ENCODE peak calls at places on chromosomes 6 and 20, in nine cellular contexts. One of them, this sample, is unnamed.

GRCh38 chr20:61454053-61454452 is 202.0 kb downstream of the CDH4 start:
- DNase-seq in hepatocyte: no peak
- DNase-seq in GM23248: no peak
- DNase-seq in PC-3: no peak
- DNase-seq in GM23338: no peak
- DNase-seq in HCT116: no peak
- DNase-seq in SK-N-SH: no peak
- DNase-seq in MM.1S: no peak
- DNase-seq in neural progenitor cell: no peak
- DNase-seq in this sample: no peak

GRCh38 chr20:10783660-10784336 is 110.0 kb upstream of the JAG1 start:
- DNase-seq in hepatocyte: peak; percentile 47
- DNase-seq in GM23248: no peak
- DNase-seq in PC-3: no peak
- DNase-seq in GM23338: peak; percentile 62
- DNase-seq in HCT116: no peak
- DNase-seq in SK-N-SH: no peak
- DNase-seq in MM.1S: no peak
- DNase-seq in neural progenitor cell: no peak
- DNase-seq in this sample: no peak

GRCh38 chr6:137638926-137639706 is 144.9 kb upstream of the OLIG3 start:
- DNase-seq in hepatocyte: no peak
- DNase-seq in GM23248: no peak
- DNase-seq in PC-3: no peak
- DNase-seq in GM23338: no peak
- DNase-seq in HCT116: no peak
- DNase-seq in SK-N-SH: no peak
- DNase-seq in MM.1S: peak; percentile 26
- DNase-seq in neural progenitor cell: no peak
- DNase-seq in this sample: no peak

GRCh38 chr6:79810153-79810806 is 137.1 kb downstream of the ELOVL4 start:
- DNase-seq in hepatocyte: no peak
- DNase-seq in GM23248: no peak
- DNase-seq in PC-3: no peak
- DNase-seq in GM23338: peak; percentile 27
- DNase-seq in HCT116: no peak
- DNase-seq in SK-N-SH: peak; percentile 59
- DNase-seq in MM.1S: no peak
- DNase-seq in neural progenitor cell: peak; percentile 92
- DNase-seq in this sample: no peak

GRCh38 chr20:44218441-44218840 is 7.9 kb upstream of the OSER1 start:
- DNase-seq in hepatocyte: no peak
- DNase-seq in GM23248: no peak
- DNase-seq in PC-3: no peak
- DNase-seq in GM23338: no peak
- DNase-seq in HCT116: no peak
- DNase-seq in SK-N-SH: no peak
- DNase-seq in MM.1S: no peak
- DNase-seq in neural progenitor cell: no peak
- DNase-seq in this sample: no peak

GRCh38 chr6:48567016-48567415 is 456.0 kb upstream of the PTCHD4 start:
- DNase-seq in hepatocyte: no peak
- DNase-seq in GM23248: no peak
- DNase-seq in PC-3: peak; percentile 59
- DNase-seq in GM23338: peak; percentile 35
- DNase-seq in HCT116: no peak
- DNase-seq in SK-N-SH: no peak
- DNase-seq in MM.1S: no peak
- DNase-seq in neural progenitor cell: peak; percentile 5
- DNase-seq in this sample: no peak

GRCh38 chr6:76174722-76175121 is 102.3 kb upstream of the IMPG1 start:
- DNase-seq in hepatocyte: no peak
- DNase-seq in GM23248: no peak
- DNase-seq in PC-3: no peak
- DNase-seq in GM23338: no peak
- DNase-seq in HCT116: no peak
- DNase-seq in SK-N-SH: no peak
- DNase-seq in MM.1S: no peak
- DNase-seq in neural progenitor cell: no peak
- DNase-seq in this sample: no peak

GRCh38 chr6:78583079-78583478 is 284.3 kb upstream of the IRAK1BP1 start:
- DNase-seq in hepatocyte: no peak
- DNase-seq in GM23248: no peak
- DNase-seq in PC-3: no peak
- DNase-seq in GM23338: no peak
- DNase-seq in HCT116: no peak
- DNase-seq in SK-N-SH: no peak
- DNase-seq in MM.1S: no peak
- DNase-seq in neural progenitor cell: no peak
- DNase-seq in this sample: no peak

GRCh38 chr6:82251942-82252341 is 4.4 kb upstream of the IBTK start:
- DNase-seq in hepatocyte: peak; percentile 66
- DNase-seq in GM23248: peak; percentile 65
- DNase-seq in PC-3: peak; percentile 71
- DNase-seq in GM23338: peak; percentile 69
- DNase-seq in HCT116: peak; percentile 37
- DNase-seq in SK-N-SH: peak; percentile 48
- DNase-seq in MM.1S: peak; percentile 42
- DNase-seq in neural progenitor cell: peak; percentile 70
- DNase-seq in this sample: peak; percentile 48

GRCh38 chr6:134402372-134402984 is 84.6 kb upstream of the SGK1 start:
- DNase-seq in hepatocyte: no peak
- DNase-seq in GM23248: peak; percentile 14
- DNase-seq in PC-3: no peak
- DNase-seq in GM23338: no peak
- DNase-seq in HCT116: no peak
- DNase-seq in SK-N-SH: no peak
- DNase-seq in MM.1S: no peak
- DNase-seq in neural progenitor cell: no peak
- DNase-seq in this sample: no peak

GRCh38 chr6:50143011-50143719 is 93.4 kb upstream of the DEFB112 start:
- DNase-seq in hepatocyte: no peak
- DNase-seq in GM23248: no peak
- DNase-seq in PC-3: peak; percentile 27
- DNase-seq in GM23338: no peak
- DNase-seq in HCT116: no peak
- DNase-seq in SK-N-SH: no peak
- DNase-seq in MM.1S: no peak
- DNase-seq in neural progenitor cell: no peak
- DNase-seq in this sample: no peak

GRCh38 chr6:126919947-126920346 is 198.5 kb upstream of the RSPO3 start:
- DNase-seq in hepatocyte: peak; percentile 71
- DNase-seq in GM23248: peak; percentile 98
- DNase-seq in PC-3: peak; percentile 47
- DNase-seq in GM23338: no peak
- DNase-seq in HCT116: no peak
- DNase-seq in SK-N-SH: no peak
- DNase-seq in MM.1S: no peak
- DNase-seq in neural progenitor cell: no peak
- DNase-seq in this sample: no peak

GRCh38 chr6:33585403-33586107 is 5.5 kb upstream of the BAK1 start:
- DNase-seq in hepatocyte: peak; percentile 88
- DNase-seq in GM23248: peak; percentile 76
- DNase-seq in PC-3: peak; percentile 89
- DNase-seq in GM23338: peak; percentile 87
- DNase-seq in HCT116: peak; percentile 62
- DNase-seq in SK-N-SH: peak; percentile 89
- DNase-seq in MM.1S: peak; percentile 75
- DNase-seq in neural progenitor cell: peak; percentile 77
- DNase-seq in this sample: peak; percentile 93

GRCh38 chr6:160141001-160141726 is 19.5 kb downstream of the SLC22A1 start:
- DNase-seq in hepatocyte: peak; percentile 61
- DNase-seq in GM23248: peak; percentile 69
- DNase-seq in PC-3: peak; percentile 71
- DNase-seq in GM23338: no peak
- DNase-seq in HCT116: no peak
- DNase-seq in SK-N-SH: no peak
- DNase-seq in MM.1S: no peak
- DNase-seq in neural progenitor cell: no peak
- DNase-seq in this sample: no peak

GRCh38 chr20:62921119-62921687 is 5.1 kb downstream of the DIDO1 start:
- DNase-seq in hepatocyte: peak; percentile 85
- DNase-seq in GM23248: peak; percentile 85
- DNase-seq in PC-3: peak; percentile 63
- DNase-seq in GM23338: peak; percentile 90
- DNase-seq in HCT116: peak; percentile 49
- DNase-seq in SK-N-SH: peak; percentile 81
- DNase-seq in MM.1S: peak; percentile 16
- DNase-seq in neural progenitor cell: peak; percentile 85
- DNase-seq in this sample: peak; percentile 64

GRCh38 chr20:15236812-15237211 is 899.4 kb upstream of the FLRT3 start:
- DNase-seq in hepatocyte: peak; percentile 53
- DNase-seq in GM23248: peak; percentile 71
- DNase-seq in PC-3: peak; percentile 87
- DNase-seq in GM23338: peak; percentile 76
- DNase-seq in HCT116: peak; percentile 45
- DNase-seq in SK-N-SH: peak; percentile 35
- DNase-seq in MM.1S: peak; percentile 43
- DNase-seq in neural progenitor cell: peak; percentile 70
- DNase-seq in this sample: peak; percentile 4

GRCh38 chr6:152595507-152595906 is 41.7 kb downstream of the SYNE1 start:
- DNase-seq in hepatocyte: peak; percentile 21
- DNase-seq in GM23248: peak; percentile 28
- DNase-seq in PC-3: peak; percentile 23
- DNase-seq in GM23338: peak; percentile 51
- DNase-seq in HCT116: no peak
- DNase-seq in SK-N-SH: no peak
- DNase-seq in MM.1S: no peak
- DNase-seq in neural progenitor cell: peak; percentile 6
- DNase-seq in this sample: peak; percentile 8

DNA sequence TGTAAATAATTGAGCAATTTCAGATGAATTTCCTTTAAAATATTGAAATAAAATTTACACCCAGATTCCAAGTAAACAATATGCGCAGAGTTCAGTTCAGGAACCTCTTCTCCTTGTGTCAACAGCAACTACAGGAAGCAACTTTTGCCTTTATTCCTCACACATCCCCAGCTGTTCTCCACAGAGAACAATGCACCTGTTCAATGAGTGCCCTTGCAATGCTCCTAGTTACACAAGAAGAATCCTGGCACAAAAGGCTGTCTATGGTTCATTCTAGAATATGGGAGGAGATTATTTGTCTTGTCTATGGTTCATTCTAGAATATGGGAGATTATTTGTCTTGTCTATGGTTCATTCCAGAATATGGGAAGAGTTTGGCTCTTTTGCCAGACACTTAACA is 454.9 kb downstream of the BTBD3 start:
- DNase-seq in hepatocyte: no peak
- DNase-seq in GM23248: no peak
- DNase-seq in PC-3: no peak
- DNase-seq in GM23338: no peak
- DNase-seq in HCT116: no peak
- DNase-seq in SK-N-SH: no peak
- DNase-seq in MM.1S: no peak
- DNase-seq in neural progenitor cell: no peak
- DNase-seq in this sample: no peak
- TF ChIP-seq EZH2phosphoT487 in hepatocyte: no peak
- TF ChIP-seq EZH2phosphoT487 in GM23248: no peak
- TF ChIP-seq EZH2phosphoT487 in PC-3: no peak
- TF ChIP-seq EZH2phosphoT487 in GM23338: no peak
- TF ChIP-seq EZH2phosphoT487 in HCT116: no peak
- TF ChIP-seq EZH2phosphoT487 in SK-N-SH: no peak
- TF ChIP-seq EZH2phosphoT487 in MM.1S: no peak
- TF ChIP-seq EZH2phosphoT487 in neural progenitor cell: no peak
- TF ChIP-seq EZH2phosphoT487 in this sample: no peak

GRCh38 chr6:121608270-121608669 is 172.8 kb downstream of the GJA1 start:
- DNase-seq in hepatocyte: no peak
- DNase-seq in GM23248: peak; percentile 33
- DNase-seq in PC-3: no peak
- DNase-seq in GM23338: no peak
- DNase-seq in HCT116: no peak
- DNase-seq in SK-N-SH: no peak
- DNase-seq in MM.1S: no peak
- DNase-seq in neural progenitor cell: no peak
- DNase-seq in this sample: no peak
- H2AFZ ChIP-seq in hepatocyte: no peak overlapping the region
- H2AFZ ChIP-seq in GM23248: no peak overlapping the region
- H2AFZ ChIP-seq in PC-3: no peak overlapping the region
- H2AFZ ChIP-seq in GM23338: no peak overlapping the region
- H2AFZ ChIP-seq in HCT116: no peak overlapping the region
- H2AFZ ChIP-seq in SK-N-SH: no peak overlapping the region
- H2AFZ ChIP-seq in MM.1S: no peak overlapping the region
- H2AFZ ChIP-seq in neural progenitor cell: no peak overlapping the region
- H2AFZ ChIP-seq in this sample: no peak overlapping the region

GRCh38 chr6:124964764-124965105 is 2.5 kb downstream of the RNF217 start:
- DNase-seq in hepatocyte: no peak
- DNase-seq in GM23248: peak; percentile 37
- DNase-seq in PC-3: peak; percentile 23
- DNase-seq in GM23338: peak; percentile 30
- DNase-seq in HCT116: no peak
- DNase-seq in SK-N-SH: no peak
- DNase-seq in MM.1S: no peak
- DNase-seq in neural progenitor cell: no peak
- DNase-seq in this sample: no peak
- H3K27ac ChIP-seq in hepatocyte: peak overlapping the region; percentile 81
- H3K27ac ChIP-seq in GM23248: peak overlapping the region; percentile 74
- H3K27ac ChIP-seq in PC-3: no peak overlapping the region
- H3K27ac ChIP-seq in GM23338: no peak overlapping the region
- H3K27ac ChIP-seq in HCT116: no peak overlapping the region
- H3K27ac ChIP-seq in SK-N-SH: no peak overlapping the region
- H3K27ac ChIP-seq in MM.1S: no peak overlapping the region
- H3K27ac ChIP-seq in neural progenitor cell: no peak overlapping the region
- H3K27ac ChIP-seq in this sample: no peak overlapping the region

DNA sequence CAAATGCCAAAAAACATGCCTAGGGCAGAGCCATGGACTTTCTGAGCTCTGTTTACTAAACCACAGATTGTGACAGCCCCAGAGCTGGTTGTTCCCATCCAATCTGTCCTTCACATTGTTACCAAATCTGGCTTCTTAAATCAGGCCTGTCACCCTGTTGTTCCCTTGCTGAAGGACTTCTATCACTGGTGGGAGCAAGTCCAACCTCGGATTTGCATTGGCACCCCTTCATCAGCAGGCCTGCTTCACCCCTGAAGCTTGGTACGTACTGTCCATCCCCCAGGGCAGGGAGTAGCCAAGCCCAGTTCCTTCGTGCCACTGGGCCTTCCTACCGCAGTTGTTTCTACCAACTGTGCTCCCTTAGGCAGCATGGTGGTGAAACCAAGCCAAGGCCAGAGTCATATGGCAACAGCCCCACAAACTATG is 357.3 kb upstream of the JARID2 start:
- DNase-seq in hepatocyte: no peak
- DNase-seq in GM23248: no peak
- DNase-seq in PC-3: no peak
- DNase-seq in GM23338: no peak
- DNase-seq in HCT116: no peak
- DNase-seq in SK-N-SH: no peak
- DNase-seq in MM.1S: no peak
- DNase-seq in neural progenitor cell: no peak
- DNase-seq in this sample: no peak
- TF ChIP-seq EZH2phosphoT487 in hepatocyte: no peak
- TF ChIP-seq EZH2phosphoT487 in GM23248: no peak
- TF ChIP-seq EZH2phosphoT487 in PC-3: no peak
- TF ChIP-seq EZH2phosphoT487 in GM23338: no peak
- TF ChIP-seq EZH2phosphoT487 in HCT116: no peak
- TF ChIP-seq EZH2phosphoT487 in SK-N-SH: no peak
- TF ChIP-seq EZH2phosphoT487 in MM.1S: no peak
- TF ChIP-seq EZH2phosphoT487 in neural progenitor cell: no peak
- TF ChIP-seq EZH2phosphoT487 in this sample: no peak

GRCh38 chr20:34312024-34312460 is 8.9 kb upstream of the AHCY start:
- DNase-seq in hepatocyte: peak; percentile 46
- DNase-seq in GM23248: peak; percentile 50
- DNase-seq in PC-3: no peak
- DNase-seq in GM23338: peak; percentile 32
- DNase-seq in HCT116: no peak
- DNase-seq in SK-N-SH: no peak
- DNase-seq in MM.1S: no peak
- DNase-seq in neural progenitor cell: peak; percentile 32
- DNase-seq in this sample: no peak
- H2AFZ ChIP-seq in hepatocyte: peak overlapping the region; percentile 66
- H2AFZ ChIP-seq in GM23248: peak overlapping the region; percentile 81
- H2AFZ ChIP-seq in PC-3: peak overlapping the region; percentile 72
- H2AFZ ChIP-seq in GM23338: peak overlapping the region; percentile 99
- H2AFZ ChIP-seq in HCT116: peak overlapping the region; percentile 42
- H2AFZ ChIP-seq in SK-N-SH: peak overlapping the region; percentile 84
- H2AFZ ChIP-seq in MM.1S: peak overlapping the region; percentile 35
- H2AFZ ChIP-seq in neural progenitor cell: peak overlapping the region; percentile 91
- H2AFZ ChIP-seq in this sample: no peak overlapping the region

This sample was measured in OCI-LY7.